ENCODE peak calls at places on chromosomes 6 and 20, in nine cellular contexts. One of them, this sample, is unnamed.

GRCh38 chr6:160996316-160996715 is 4.7 kb downstream of the MAP3K4 start:
- DNase-seq in left kidney: no peak
- DNase-seq in occipital lobe: no peak
- DNase-seq in cardiac muscle cell: no peak
- DNase-seq in sciatic nerve: no peak
- DNase-seq in iPS-NIHi11: no peak
- DNase-seq in stimulated activated naive CD4-positive, alpha-beta T cell treated with Interleukin-2 at 50 U/mL for 16 hours: no peak
- DNase-seq in stromal cell of bone marrow: no peak
- DNase-seq in HTR-8/SVneo: no peak
- DNase-seq in this sample: no peak

GRCh38 chr6:166938150-166938549 is 18.2 kb downstream of the RNASET2 start:
- DNase-seq in left kidney: no peak
- DNase-seq in occipital lobe: no peak
- DNase-seq in cardiac muscle cell: no peak
- DNase-seq in sciatic nerve: no peak
- DNase-seq in iPS-NIHi11: no peak
- DNase-seq in stimulated activated naive CD4-positive, alpha-beta T cell treated with Interleukin-2 at 50 U/mL for 16 hours: no peak
- DNase-seq in stromal cell of bone marrow: no peak
- DNase-seq in HTR-8/SVneo: no peak
- DNase-seq in this sample: no peak

GRCh38 chr6:133242761-133243590 is 1.8 kb downstream of the EYA4 start:
- DNase-seq in left kidney: peak
- DNase-seq in occipital lobe: no peak
- DNase-seq in cardiac muscle cell: peak
- DNase-seq in sciatic nerve: no peak
- DNase-seq in iPS-NIHi11: peak
- DNase-seq in stimulated activated naive CD4-positive, alpha-beta T cell treated with Interleukin-2 at 50 U/mL for 16 hours: no peak
- DNase-seq in stromal cell of bone marrow: no peak
- DNase-seq in HTR-8/SVneo: no peak
- DNase-seq in this sample: no peak

GRCh38 chr6:28393912-28394662 is 5.5 kb downstream of the ZSCAN12 start:
- DNase-seq in left kidney: peak
- DNase-seq in occipital lobe: no peak
- DNase-seq in cardiac muscle cell: peak
- DNase-seq in sciatic nerve: no peak
- DNase-seq in iPS-NIHi11: no peak
- DNase-seq in stimulated activated naive CD4-positive, alpha-beta T cell treated with Interleukin-2 at 50 U/mL for 16 hours: no peak
- DNase-seq in stromal cell of bone marrow: no peak
- DNase-seq in HTR-8/SVneo: no peak
- DNase-seq in this sample: no peak

GRCh38 chr6:118869894-118870665 is 23.9 kb upstream of the ASF1A start:
- DNase-seq in left kidney: no peak
- DNase-seq in occipital lobe: no peak
- DNase-seq in cardiac muscle cell: peak
- DNase-seq in sciatic nerve: no peak
- DNase-seq in iPS-NIHi11: no peak
- DNase-seq in stimulated activated naive CD4-positive, alpha-beta T cell treated with Interleukin-2 at 50 U/mL for 16 hours: no peak
- DNase-seq in stromal cell of bone marrow: peak
- DNase-seq in HTR-8/SVneo: no peak
- DNase-seq in this sample: no peak

GRCh38 chr6:28956331-28956730 is 32.5 kb upstream of the TRIM27 start:
- DNase-seq in left kidney: no peak
- DNase-seq in occipital lobe: no peak
- DNase-seq in cardiac muscle cell: no peak
- DNase-seq in sciatic nerve: no peak
- DNase-seq in iPS-NIHi11: no peak
- DNase-seq in stimulated activated naive CD4-positive, alpha-beta T cell treated with Interleukin-2 at 50 U/mL for 16 hours: no peak
- DNase-seq in stromal cell of bone marrow: no peak
- DNase-seq in HTR-8/SVneo: no peak
- DNase-seq in this sample: no peak

GRCh38 chr20:58313366-58313765 is 3.9 kb downstream of the RAB22A start:
- DNase-seq in left kidney: no peak
- DNase-seq in occipital lobe: no peak
- DNase-seq in cardiac muscle cell: no peak
- DNase-seq in sciatic nerve: no peak
- DNase-seq in iPS-NIHi11: no peak
- DNase-seq in stimulated activated naive CD4-positive, alpha-beta T cell treated with Interleukin-2 at 50 U/mL for 16 hours: no peak
- DNase-seq in stromal cell of bone marrow: no peak
- DNase-seq in HTR-8/SVneo: no peak
- DNase-seq in this sample: no peak

GRCh38 chr6:504446-504980 is 113.0 kb downstream of the IRF4 start:
- DNase-seq in left kidney: no peak
- DNase-seq in occipital lobe: no peak
- DNase-seq in cardiac muscle cell: no peak
- DNase-seq in sciatic nerve: no peak
- DNase-seq in iPS-NIHi11: no peak
- DNase-seq in stimulated activated naive CD4-positive, alpha-beta T cell treated with Interleukin-2 at 50 U/mL for 16 hours: no peak
- DNase-seq in stromal cell of bone marrow: no peak
- DNase-seq in HTR-8/SVneo: no peak
- DNase-seq in this sample: no peak

GRCh38 chr6:100163035-100163434 is 169.0 kb upstream of the MCHR2 start:
- DNase-seq in left kidney: no peak
- DNase-seq in occipital lobe: no peak
- DNase-seq in cardiac muscle cell: no peak
- DNase-seq in sciatic nerve: no peak
- DNase-seq in iPS-NIHi11: peak
- DNase-seq in stimulated activated naive CD4-positive, alpha-beta T cell treated with Interleukin-2 at 50 U/mL for 16 hours: no peak
- DNase-seq in stromal cell of bone marrow: no peak
- DNase-seq in HTR-8/SVneo: no peak
- DNase-seq in this sample: no peak

GRCh38 chr6:157017861-157018260 is 240.7 kb downstream of the ARID1B start:
- DNase-seq in left kidney: no peak
- DNase-seq in occipital lobe: no peak
- DNase-seq in cardiac muscle cell: peak
- DNase-seq in sciatic nerve: no peak
- DNase-seq in iPS-NIHi11: no peak
- DNase-seq in stimulated activated naive CD4-positive, alpha-beta T cell treated with Interleukin-2 at 50 U/mL for 16 hours: no peak
- DNase-seq in stromal cell of bone marrow: no peak
- DNase-seq in HTR-8/SVneo: no peak
- DNase-seq in this sample: no peak

GRCh38 chr6:108878942-108879341 is 30.7 kb downstream of the ARMC2 start:
- DNase-seq in left kidney: no peak
- DNase-seq in occipital lobe: no peak
- DNase-seq in cardiac muscle cell: no peak
- DNase-seq in sciatic nerve: no peak
- DNase-seq in iPS-NIHi11: no peak
- DNase-seq in stimulated activated naive CD4-positive, alpha-beta T cell treated with Interleukin-2 at 50 U/mL for 16 hours: no peak
- DNase-seq in stromal cell of bone marrow: no peak
- DNase-seq in HTR-8/SVneo: no peak
- DNase-seq in this sample: no peak

GRCh38 chr6:113644861-113645575 is 212.1 kb upstream of the MARCKS start:
- DNase-seq in left kidney: no peak
- DNase-seq in occipital lobe: no peak
- DNase-seq in cardiac muscle cell: peak
- DNase-seq in sciatic nerve: no peak
- DNase-seq in iPS-NIHi11: no peak
- DNase-seq in stimulated activated naive CD4-positive, alpha-beta T cell treated with Interleukin-2 at 50 U/mL for 16 hours: no peak
- DNase-seq in stromal cell of bone marrow: peak
- DNase-seq in HTR-8/SVneo: peak
- DNase-seq in this sample: no peak

GRCh38 chr6:47413752-47414516 is 63.7 kb upstream of the CD2AP start:
- DNase-seq in left kidney: peak
- DNase-seq in occipital lobe: peak
- DNase-seq in cardiac muscle cell: peak
- DNase-seq in sciatic nerve: no peak
- DNase-seq in iPS-NIHi11: peak
- DNase-seq in stimulated activated naive CD4-positive, alpha-beta T cell treated with Interleukin-2 at 50 U/mL for 16 hours: peak
- DNase-seq in stromal cell of bone marrow: peak
- DNase-seq in HTR-8/SVneo: peak
- DNase-seq in this sample: no peak

GRCh38 chr20:63147532-63147931 is 68.4 kb downstream of the YTHDF1 start:
- DNase-seq in left kidney: no peak
- DNase-seq in occipital lobe: no peak
- DNase-seq in cardiac muscle cell: no peak
- DNase-seq in sciatic nerve: no peak
- DNase-seq in iPS-NIHi11: no peak
- DNase-seq in stimulated activated naive CD4-positive, alpha-beta T cell treated with Interleukin-2 at 50 U/mL for 16 hours: no peak
- DNase-seq in stromal cell of bone marrow: no peak
- DNase-seq in HTR-8/SVneo: no peak
- DNase-seq in this sample: no peak